ENCODE peak calls at places on chromosome 19, in seven cellular contexts. One of them, this sample, is unnamed.

GRCh38 chr19:52010674-52011073 is 2.7 kb upstream of the ZNF615 start:
- DNase-seq in tibial nerve: no peak
- DNase-seq in testis: no peak
- DNase-seq in astrocyte: no peak
- DNase-seq in psoas muscle: no peak
- DNase-seq in adrenal gland: no peak
- DNase-seq in heart left ventricle: no peak
- DNase-seq in this sample: no peak

GRCh38 chr19:28445826-28446225 is 767.1 kb downstream of the UQCRFS1 start:
- DNase-seq in adrenal gland: no peak
- DNase-seq in testis: no peak
- DNase-seq in psoas muscle: no peak
- DNase-seq in tibial nerve: no peak
- DNase-seq in heart left ventricle: no peak
- DNase-seq in astrocyte: no peak
- DNase-seq in this sample: no peak

GRCh38 chr19:991174-991931 is 7.2 kb downstream of the WDR18 start:
- DNase-seq in testis: peak
- DNase-seq in adrenal gland: peak
- DNase-seq in psoas muscle: peak
- DNase-seq in tibial nerve: no peak
- DNase-seq in astrocyte: no peak
- DNase-seq in heart left ventricle: no peak
- DNase-seq in this sample: peak

GRCh38 chr19:7391218-7391670 is 42.5 kb downstream of the ARHGEF18 start:
- DNase-seq in astrocyte: peak
- DNase-seq in adrenal gland: no peak
- DNase-seq in heart left ventricle: no peak
- DNase-seq in testis: no peak
- DNase-seq in psoas muscle: no peak
- DNase-seq in tibial nerve: no peak
- DNase-seq in this sample: no peak

GRCh38 chr19:47651691-47652090 is 42.8 kb downstream of the BICRA start:
- DNase-seq in psoas muscle: no peak
- DNase-seq in astrocyte: no peak
- DNase-seq in tibial nerve: no peak
- DNase-seq in testis: no peak
- DNase-seq in heart left ventricle: no peak
- DNase-seq in adrenal gland: no peak
- DNase-seq in this sample: no peak

GRCh38 chr19:35665157-35665556 is 1.2 kb upstream of the UPK1A start:
- DNase-seq in heart left ventricle: no peak
- DNase-seq in psoas muscle: no peak
- DNase-seq in astrocyte: no peak
- DNase-seq in tibial nerve: no peak
- DNase-seq in testis: no peak
- DNase-seq in adrenal gland: no peak
- DNase-seq in this sample: no peak

GRCh38 chr19:29967623-29968022 is 25.6 kb downstream of the URI1 start:
- DNase-seq in astrocyte: peak
- DNase-seq in psoas muscle: no peak
- DNase-seq in tibial nerve: no peak
- DNase-seq in heart left ventricle: no peak
- DNase-seq in adrenal gland: no peak
- DNase-seq in testis: peak
- DNase-seq in this sample: peak

GRCh38 chr19:44576843-44577565 is 36.4 kb upstream of the IGSF23 start:
- DNase-seq in astrocyte: peak
- DNase-seq in tibial nerve: no peak
- DNase-seq in testis: peak
- DNase-seq in psoas muscle: no peak
- DNase-seq in heart left ventricle: peak
- DNase-seq in adrenal gland: no peak
- DNase-seq in this sample: peak

GRCh38 chr19:30379841-30380610 is 7.8 kb downstream of the ZNF536 start:
- DNase-seq in adrenal gland: no peak
- DNase-seq in astrocyte: no peak
- DNase-seq in testis: no peak
- DNase-seq in psoas muscle: no peak
- DNase-seq in tibial nerve: no peak
- DNase-seq in heart left ventricle: no peak
- DNase-seq in this sample: no peak

GRCh38 chr19:6693681-6694080 is 23.7 kb upstream of the TNFSF14 start:
- DNase-seq in heart left ventricle: no peak
- DNase-seq in astrocyte: no peak
- DNase-seq in psoas muscle: no peak
- DNase-seq in testis: peak
- DNase-seq in adrenal gland: no peak
- DNase-seq in tibial nerve: no peak
- DNase-seq in this sample: no peak

DNA sequence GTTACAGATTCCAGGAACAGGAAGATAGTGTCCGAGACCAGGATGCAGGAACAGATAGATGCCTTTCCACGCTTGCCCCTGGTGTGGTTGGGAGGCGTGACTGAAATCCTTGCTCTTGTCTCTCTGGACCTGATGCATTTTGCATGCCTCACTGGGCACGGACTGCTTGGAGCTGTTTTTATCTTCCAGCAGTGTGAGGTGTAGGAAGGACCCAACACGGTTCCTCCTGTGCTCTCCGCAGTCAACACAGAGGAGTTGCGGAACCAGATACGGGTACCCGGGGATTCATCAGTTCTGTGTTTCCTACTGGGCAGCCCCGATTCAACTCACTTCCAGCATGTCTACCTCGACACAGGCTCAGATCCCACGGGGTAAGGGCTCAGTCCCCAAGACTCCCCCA is 6.5 kb downstream of the DOT1L start:
- DNase-seq in adrenal gland: no peak
- DNase-seq in tibial nerve: no peak
- DNase-seq in heart left ventricle: peak
- DNase-seq in astrocyte: no peak
- DNase-seq in psoas muscle: no peak
- DNase-seq in testis: peak
- DNase-seq in this sample: no peak
- H3K4me3 ChIP-seq in adrenal gland: no peak
- H3K4me3 ChIP-seq in tibial nerve: no peak
- H3K4me3 ChIP-seq in heart left ventricle: no peak
- H3K4me3 ChIP-seq in astrocyte: no peak
- H3K4me3 ChIP-seq in psoas muscle: peak
- H3K4me3 ChIP-seq in testis: no peak
- H3K4me3 ChIP-seq in this sample: no peak

GRCh38 chr19:45640849-45641273 is 1.7 kb upstream of the EML2 start:
- DNase-seq in adrenal gland: peak
- DNase-seq in psoas muscle: no peak
- DNase-seq in astrocyte: no peak
- DNase-seq in heart left ventricle: no peak
- DNase-seq in testis: no peak
- DNase-seq in tibial nerve: no peak
- DNase-seq in this sample: no peak

GRCh38 chr19:45638930-45639729 is at the start of gene EML2:
- DNase-seq in heart left ventricle: peak
- DNase-seq in psoas muscle: peak
- DNase-seq in tibial nerve: no peak
- DNase-seq in testis: peak
- DNase-seq in astrocyte: peak
- DNase-seq in adrenal gland: peak
- DNase-seq in this sample: peak

GRCh38 chr19:45636275-45636674 is 2.9 kb downstream of the EML2 start:
- DNase-seq in adrenal gland: no peak
- DNase-seq in astrocyte: no peak
- DNase-seq in psoas muscle: no peak
- DNase-seq in heart left ventricle: no peak
- DNase-seq in testis: no peak
- DNase-seq in tibial nerve: no peak
- DNase-seq in this sample: no peak

GRCh38 chr19:45636902-45637301 is 2.3 kb downstream of the EML2 start:
- DNase-seq in heart left ventricle: no peak
- DNase-seq in testis: no peak
- DNase-seq in tibial nerve: no peak
- DNase-seq in astrocyte: no peak
- DNase-seq in adrenal gland: no peak
- DNase-seq in psoas muscle: no peak
- DNase-seq in this sample: no peak

GRCh38 chr19:45637890-45638667 is 1.1 kb downstream of the EML2 start:
- DNase-seq in astrocyte: peak
- DNase-seq in heart left ventricle: no peak
- DNase-seq in psoas muscle: no peak
- DNase-seq in testis: peak
- DNase-seq in tibial nerve: no peak
- DNase-seq in adrenal gland: no peak
- DNase-seq in this sample: no peak
- H3K4me3 ChIP-seq in astrocyte: peak
- H3K4me3 ChIP-seq in heart left ventricle: no peak
- H3K4me3 ChIP-seq in psoas muscle: peak
- H3K4me3 ChIP-seq in testis: peak
- H3K4me3 ChIP-seq in tibial nerve: peak
- H3K4me3 ChIP-seq in adrenal gland: no peak
- H3K4me3 ChIP-seq in this sample: peak

DNA sequence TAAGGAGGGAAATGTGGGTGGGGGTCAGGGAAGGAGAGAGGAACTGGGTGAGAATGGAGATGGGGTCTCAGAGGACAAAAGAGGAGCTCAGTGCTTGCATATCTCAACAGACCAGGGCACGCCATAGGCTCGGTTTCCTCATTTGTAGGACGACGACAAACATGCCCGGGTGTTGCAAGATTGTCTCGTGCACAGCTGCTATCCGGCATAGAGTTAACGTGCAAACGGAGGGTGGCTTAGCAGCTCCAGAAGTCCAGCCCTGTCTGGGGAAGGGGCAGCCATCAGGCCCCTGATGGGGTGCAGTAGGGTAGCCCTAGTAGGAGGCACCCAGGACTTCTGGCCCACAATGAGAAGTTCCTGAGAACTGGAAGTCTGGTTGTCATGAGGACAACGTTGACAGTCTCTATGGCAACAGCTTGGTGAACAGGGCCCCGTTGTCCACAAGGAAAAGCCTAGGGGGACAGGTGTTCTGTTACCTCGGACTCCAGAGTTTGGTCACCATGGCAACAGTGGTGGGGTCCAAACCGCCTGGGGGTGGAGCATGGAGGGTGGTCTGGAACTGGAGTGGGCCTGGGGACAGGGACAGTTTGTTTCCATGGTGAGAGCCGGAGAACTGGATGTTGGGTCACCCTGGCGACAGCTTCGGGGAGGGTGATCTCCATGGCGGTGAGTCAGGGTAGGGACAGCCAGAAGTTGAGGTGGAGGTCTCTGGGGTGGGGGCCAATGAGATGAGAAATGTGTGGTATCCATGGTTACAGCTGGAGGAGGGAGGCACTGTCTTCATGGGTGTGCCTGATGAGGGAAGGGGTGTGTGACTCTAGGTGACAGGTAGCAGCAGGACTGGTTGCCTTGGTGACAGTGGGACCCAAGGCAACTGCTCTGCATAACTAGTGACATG is 16.8 kb downstream of the TM6SF2 start:
- DNase-seq in testis: no peak
- DNase-seq in psoas muscle: no peak
- DNase-seq in astrocyte: no peak
- DNase-seq in tibial nerve: no peak
- DNase-seq in adrenal gland: no peak
- DNase-seq in heart left ventricle: no peak
- DNase-seq in this sample: peak
- H3K4me3 ChIP-seq in testis: no peak
- H3K4me3 ChIP-seq in psoas muscle: no peak
- H3K4me3 ChIP-seq in astrocyte: no peak
- H3K4me3 ChIP-seq in tibial nerve: no peak
- H3K4me3 ChIP-seq in adrenal gland: no peak
- H3K4me3 ChIP-seq in heart left ventricle: no peak
- H3K4me3 ChIP-seq in this sample: no peak

DNA sequence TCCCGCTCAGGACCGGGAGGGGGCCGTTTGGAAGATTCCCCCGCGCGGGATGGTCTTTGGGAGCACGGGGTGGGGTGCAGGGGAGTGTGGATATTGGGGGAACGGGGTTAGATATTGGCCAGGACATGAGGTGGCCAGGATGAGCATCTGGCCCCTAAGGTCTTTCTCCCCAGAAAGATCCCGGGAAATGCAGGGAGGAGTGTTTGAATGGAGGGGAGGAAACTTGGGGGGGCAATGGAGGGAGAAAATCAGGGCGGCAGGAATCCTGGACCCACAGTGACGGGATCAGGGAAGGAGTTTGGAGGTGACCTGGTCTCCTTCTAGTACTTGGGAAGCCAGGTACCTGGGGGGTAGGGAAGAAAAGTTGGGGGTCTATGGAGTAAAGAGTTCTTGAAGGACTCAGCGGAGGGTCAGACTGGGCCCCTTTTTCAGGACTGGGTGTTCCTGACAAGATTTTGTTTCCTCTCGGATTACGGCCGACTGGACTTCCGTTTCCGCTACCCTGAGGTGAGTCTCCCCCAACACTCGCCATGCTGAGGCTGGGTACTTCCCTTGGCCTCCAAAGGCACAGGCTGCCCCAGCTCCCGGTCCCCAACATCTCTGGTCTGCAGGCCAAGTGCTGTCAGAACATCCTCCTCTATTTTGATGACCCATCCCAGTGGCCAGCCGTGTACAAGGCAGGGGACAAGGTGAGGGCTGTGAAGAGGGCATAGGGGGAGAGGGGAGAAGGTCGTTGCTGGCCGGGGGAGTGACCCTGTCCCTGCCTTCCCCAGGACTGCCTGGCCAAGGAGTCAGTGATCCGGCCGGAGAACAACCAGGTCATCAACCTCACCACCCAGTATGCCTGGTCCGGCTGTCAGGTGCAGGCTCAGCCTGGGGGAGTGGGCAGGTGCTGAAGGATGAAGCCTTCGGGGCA is 989 bp downstream of the TMEM145 start:
- DNase-seq in testis: no peak
- DNase-seq in adrenal gland: no peak
- DNase-seq in psoas muscle: no peak
- DNase-seq in astrocyte: no peak
- DNase-seq in tibial nerve: no peak
- DNase-seq in heart left ventricle: no peak
- DNase-seq in this sample: no peak
- H3K4me3 ChIP-seq in testis: peak
- H3K4me3 ChIP-seq in adrenal gland: no peak
- H3K4me3 ChIP-seq in psoas muscle: peak
- H3K4me3 ChIP-seq in astrocyte: no peak
- H3K4me3 ChIP-seq in tibial nerve: peak
- H3K4me3 ChIP-seq in heart left ventricle: peak
- H3K4me3 ChIP-seq in this sample: no peak

DNA sequence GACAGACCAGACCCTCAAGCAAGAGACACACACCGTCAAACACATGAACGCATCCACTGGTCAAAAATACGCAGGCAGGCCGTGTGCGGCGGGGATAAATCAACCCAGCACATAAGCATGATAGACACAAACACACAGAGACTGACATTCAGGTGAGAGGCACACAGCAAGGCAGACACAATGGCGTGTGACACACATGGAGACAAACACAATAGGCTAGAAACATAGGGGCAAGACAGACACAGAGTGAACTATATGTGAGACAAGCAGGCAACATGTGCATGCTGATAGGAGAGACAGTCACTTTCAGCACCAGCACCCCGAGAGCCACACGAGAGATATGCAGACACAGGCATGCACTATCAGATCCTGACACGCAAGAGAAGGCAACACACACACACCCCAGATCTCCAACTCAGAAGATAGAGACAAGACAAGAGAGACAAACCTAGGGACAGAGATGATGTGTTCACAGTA is 6.9 kb upstream of the JUNB start:
- DNase-seq in tibial nerve: no peak
- DNase-seq in adrenal gland: no peak
- DNase-seq in psoas muscle: no peak
- DNase-seq in heart left ventricle: no peak
- DNase-seq in testis: no peak
- DNase-seq in astrocyte: no peak
- DNase-seq in this sample: peak
- H3K4me3 ChIP-seq in tibial nerve: no peak
- H3K4me3 ChIP-seq in adrenal gland: no peak
- H3K4me3 ChIP-seq in psoas muscle: no peak
- H3K4me3 ChIP-seq in heart left ventricle: no peak
- H3K4me3 ChIP-seq in testis: no peak
- H3K4me3 ChIP-seq in astrocyte: no peak
- H3K4me3 ChIP-seq in this sample: no peak

GRCh38 chr19:2927032-2927430 is 17.7 kb downstream of the ZNF77 start:
- DNase-seq in adrenal gland: no peak
- DNase-seq in heart left ventricle: no peak
- DNase-seq in astrocyte: no peak
- DNase-seq in psoas muscle: no peak
- DNase-seq in testis: no peak
- DNase-seq in tibial nerve: no peak
- DNase-seq in this sample: no peak
- H3K4me3 ChIP-seq in adrenal gland: no peak
- H3K4me3 ChIP-seq in heart left ventricle: no peak
- H3K4me3 ChIP-seq in astrocyte: no peak
- H3K4me3 ChIP-seq in psoas muscle: no peak
- H3K4me3 ChIP-seq in testis: peak
- H3K4me3 ChIP-seq in tibial nerve: no peak
- H3K4me3 ChIP-seq in this sample: no peak